ENCODE peak calls at places on chromosome X, in five cellular contexts. M, Q, A, U and W are unnamed samples.

GRCh38 chrX:3514996-3515395 is 168.5 kb upstream of the MXRA5 start:
- DNase-seq in M (no peak), Q (no peak), A (no peak), U (no peak), W (no peak)

GRCh38 chrX:105136786-105137185 is 83.7 kb downstream of the TEX13A start:
- DNase-seq in M (no peak), Q (no peak), A (no peak), U (no peak), W (no peak)

GRCh38 chrX:132216806-132217202 is 2.4 kb downstream of the RAP2C start:
- DNase-seq in M (no peak), Q (no peak), A (no peak), U (no peak), W (no peak)

GRCh38 chrX:44096666-44097065 is 123.5 kb upstream of the NDP start:
- DNase-seq in M (no peak), Q (no peak), A (no peak), U (no peak), W (no peak)

GRCh38 chrX:141405878-141406492 is 163.7 kb upstream of the SPANXC start:
- DNase-seq in M (peak; percentile 61), Q (no peak), A (peak; percentile 41), U (no peak), W (no peak)

GRCh38 chrX:9341305-9342201 is 123.3 kb upstream of the TBL1X start:
- DNase-seq in M (peak; percentile 45), Q (peak; percentile 93), A (peak; percentile 75), U (peak; percentile 59), W (no peak)

GRCh38 chrX:153646620-153647373 is at the start of gene DUSP9:
- DNase-seq in M (peak; percentile 69), Q (peak; percentile 47), A (no peak), U (peak; percentile 44), W (no peak)

GRCh38 chrX:19981987-19982386 is 8.9 kb downstream of the BCLAF3 start:
- DNase-seq in M (no peak), Q (no peak), A (no peak), U (no peak), W (no peak)

GRCh38 chrX:9997524-9997923 is 30.4 kb downstream of the CLDN34 start:
- DNase-seq in M (no peak), Q (no peak), A (no peak), U (no peak), W (no peak)

GRCh38 chrX:24426921-24427746 is 38.0 kb upstream of the PDK3 start:
- DNase-seq in M (no peak), Q (no peak), A (no peak), U (peak; percentile 12), W (no peak)

GRCh38 chrX:150357790-150358189 is 5.3 kb upstream of the MAMLD1 start:
- DNase-seq in M (no peak), Q (no peak), A (no peak), U (no peak), W (no peak)

GRCh38 chrX:34810364-34810763 is 132.2 kb upstream of the FAM47B start:
- DNase-seq in M (no peak), Q (no peak), A (peak; percentile 53), U (no peak), W (no peak)

GRCh38 chrX:20527041-20527440 is 260.3 kb upstream of the RPS6KA3 start:
- DNase-seq in M (no peak), Q (no peak), A (no peak), U (no peak), W (no peak)

GRCh38 chrX:113400193-113400704 is 559.6 kb upstream of the AMOT start:
- DNase-seq in M (no peak), Q (no peak), A (peak; percentile 80), U (no peak), W (no peak)

GRCh38 chrX:17590892-17591740 is 146.2 kb upstream of the SCML1 start:
- DNase-seq in M (peak; percentile 28), Q (peak; percentile 67), A (peak; percentile 49), U (peak; percentile 58), W (no peak)

GRCh38 chrX:44817029-44817428 is 26.8 kb upstream of the DUSP21 start:
- DNase-seq in M (no peak), Q (no peak), A (no peak), U (no peak), W (no peak)

GRCh38 chrX:117274943-117275342 is 812.2 kb upstream of the CT83 start:
- DNase-seq in M (no peak), Q (no peak), A (no peak), U (no peak), W (no peak)

GRCh38 chrX:118507766-118508165 is 12.2 kb downstream of the DOCK11 start:
- DNase-seq in M (no peak), Q (no peak), A (no peak), U (no peak), W (no peak)

GRCh38 chrX:80876877-80877276 is 67.2 kb upstream of the BRWD3 start:
- DNase-seq in M (peak; percentile 5), Q (no peak), A (no peak), U (no peak), W (no peak)

GRCh38 chrX:103155201-103155600 is 59.7 kb upstream of the BEX4 start:
- DNase-seq in M (no peak), Q (no peak), A (no peak), U (no peak), W (no peak)

GRCh38 chrX:103149652-103150051 is 56.7 kb upstream of the NXF3 start:
- DNase-seq in M (no peak), Q (no peak), A (no peak), U (no peak), W (no peak)

GRCh38 chrX:103153661-103154060 is 60.7 kb upstream of the NXF3 start:
- DNase-seq in M (no peak), Q (no peak), A (no peak), U (no peak), W (no peak)

GRCh38 chrX:103148075-103148474 is 55.1 kb upstream of the NXF3 start:
- DNase-seq in M (no peak), Q (no peak), A (no peak), U (no peak), W (no peak)

DNA sequence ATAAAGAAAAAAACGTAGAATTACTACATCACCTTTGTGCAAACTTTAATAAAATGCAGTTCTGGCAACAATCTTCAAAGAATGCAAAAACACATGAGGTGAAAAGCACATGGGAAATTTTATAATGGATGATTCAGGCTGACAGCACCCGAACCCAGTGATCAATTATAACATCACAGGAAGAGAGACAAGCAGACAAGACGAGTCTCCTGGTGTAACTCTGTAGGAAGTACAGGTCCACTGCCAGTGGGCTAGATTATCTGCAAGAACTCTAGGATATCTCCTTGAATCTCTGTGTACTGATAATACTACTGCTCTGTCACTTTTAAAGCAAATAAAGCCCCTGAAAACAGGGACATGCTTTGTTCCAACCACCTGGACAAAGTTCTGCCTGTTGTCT is 58.9 kb upstream of the NXF3 start:
- DNase-seq in M (no peak), Q (no peak), A (no peak), U (no peak), W (no peak)
- H3K27ac ChIP-seq in M (no peak overlapping the region), Q (no peak overlapping the region), A (no peak overlapping the region), U (no peak overlapping the region), W (no peak overlapping the region)

DNA sequence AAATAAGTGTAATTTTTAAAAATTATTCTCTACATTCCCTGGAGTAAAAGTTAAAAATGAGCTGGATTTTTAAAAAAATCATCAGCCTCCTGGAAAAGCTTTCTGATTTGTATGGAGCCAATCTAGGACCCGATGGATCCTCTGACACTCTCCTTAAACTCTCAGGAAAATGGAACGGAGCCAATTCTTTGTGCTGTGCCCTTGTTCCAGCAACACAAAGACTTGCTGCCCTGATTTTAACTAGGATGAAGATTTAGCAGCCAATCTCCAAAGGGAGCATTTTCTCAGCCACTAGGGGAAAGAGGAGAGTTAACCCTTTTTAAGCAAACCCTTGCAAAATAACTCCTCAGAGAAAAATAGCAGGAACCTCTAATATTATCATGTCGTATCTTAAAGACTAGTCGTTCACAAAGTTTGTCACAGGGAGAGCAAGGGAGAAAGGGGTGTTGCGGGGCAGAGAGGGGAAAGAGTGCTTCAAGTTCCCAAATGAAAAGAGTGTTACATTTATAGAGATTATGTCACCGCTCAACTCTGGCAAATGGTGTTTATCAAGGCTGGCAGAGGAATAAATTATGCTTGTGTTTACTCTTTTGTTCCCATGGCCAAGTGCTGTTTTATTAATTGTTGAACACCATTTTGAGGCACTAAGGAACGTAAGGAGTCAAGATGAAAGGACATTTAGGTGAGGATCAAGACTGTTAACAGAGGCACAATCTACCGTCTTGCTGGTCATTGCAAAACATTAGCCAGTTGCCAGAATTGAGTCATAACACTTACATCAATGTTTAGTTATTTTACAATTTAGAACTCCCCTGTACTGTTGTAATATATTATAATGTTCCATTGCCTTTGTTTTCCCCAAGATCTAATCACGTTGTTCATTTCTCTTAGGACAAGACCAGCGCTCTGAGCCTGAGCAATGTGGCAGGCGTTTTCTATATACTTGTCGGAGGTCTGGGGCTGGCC is 250.7 kb downstream of the THOC2 start:
- DNase-seq in M (no peak), Q (no peak), A (no peak), U (no peak), W (no peak)
- H3K27ac ChIP-seq in M (no peak overlapping the region), Q (peak overlapping the region; percentile 73), A (no peak overlapping the region), U (no peak overlapping the region), W (no peak overlapping the region)

GRCh38 chrX:100659431-100660137 is 15.6 kb downstream of the SRPX2 start:
- DNase-seq in M (no peak), Q (no peak), A (no peak), U (no peak), W (no peak)

GRCh38 chrX:100663651-100664050 is 19.7 kb downstream of the SRPX2 start:
- DNase-seq in M (no peak), Q (no peak), A (no peak), U (no peak), W (no peak)

GRCh38 chrX:100658936-100659335 is 14.9 kb downstream of the SRPX2 start:
- DNase-seq in M (no peak), Q (no peak), A (no peak), U (no peak), W (no peak)

GRCh38 chrX:100662153-100662552 is 18.2 kb downstream of the SRPX2 start:
- DNase-seq in M (no peak), Q (no peak), A (no peak), U (no peak), W (no peak)

DNA sequence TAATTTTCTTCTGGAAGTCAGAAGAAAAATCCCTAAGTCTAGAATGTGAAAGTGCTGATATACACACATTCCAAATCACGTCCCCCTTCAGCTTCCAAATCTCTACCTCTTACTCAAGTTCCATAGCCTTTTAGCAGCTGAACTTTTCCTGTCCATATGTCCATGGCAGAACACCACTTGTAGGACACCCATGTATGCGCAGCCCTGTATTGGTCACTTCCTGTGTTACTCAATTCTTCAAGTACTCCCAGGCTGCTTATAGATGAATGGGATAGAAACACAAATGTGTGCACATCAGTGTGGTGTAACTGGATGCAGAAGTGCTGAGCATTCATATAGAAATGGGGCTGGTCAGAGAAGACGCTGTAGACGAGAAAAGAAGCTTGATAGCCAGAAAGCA is 18.8 kb downstream of the SRPX2 start:
- DNase-seq in M (no peak), Q (no peak), A (no peak), U (no peak), W (no peak)
- H3K27ac ChIP-seq in M (no peak overlapping the region), Q (no peak overlapping the region), A (no peak overlapping the region), U (no peak overlapping the region), W (no peak overlapping the region)

GRCh38 chrX:11241720-11242119 is 51.5 kb upstream of the AMELX start:
- DNase-seq in M (no peak), Q (no peak), A (no peak), U (no peak), W (no peak)
- H3K27ac ChIP-seq in M (no peak overlapping the region), Q (no peak overlapping the region), A (no peak overlapping the region), U (no peak overlapping the region), W (no peak overlapping the region)